ENCODE peak calls at places on chromosomes 7 and 10, in ten cellular contexts. One of them, this sample, is unnamed.

GRCh38 chr7:57361406-57361805 is 88.6 kb upstream of the ZNF716 start:
- DNase-seq in stimulated activated CD4-positive, alpha-beta T cell treated with anti-CD3 and anti-CD28 coated beads, Interleukin-1b, Interleukin-23, amount 100 ng/mL, for 48 hours: no peak
- DNase-seq in NB4: no peak
- DNase-seq in NCI-H774: no peak
- DNase-seq in RPMI8226: peak
- DNase-seq in EH: no peak
- DNase-seq in amniotic stem cell: no peak
- DNase-seq in OCI-LY7: no peak
- DNase-seq in neural crest cell: no peak
- DNase-seq in caudate nucleus: no peak
- DNase-seq in this sample: no peak

GRCh38 chr10:14353291-14353913 is 22.7 kb upstream of the FRMD4A start:
- DNase-seq in stimulated activated CD4-positive, alpha-beta T cell treated with anti-CD3 and anti-CD28 coated beads, Interleukin-1b, Interleukin-23, amount 100 ng/mL, for 48 hours: no peak
- DNase-seq in NB4: no peak
- DNase-seq in NCI-H774: no peak
- DNase-seq in RPMI8226: no peak
- DNase-seq in EH: no peak
- DNase-seq in amniotic stem cell: no peak
- DNase-seq in OCI-LY7: no peak
- DNase-seq in neural crest cell: no peak
- DNase-seq in caudate nucleus: no peak
- DNase-seq in this sample: no peak

GRCh38 chr10:124586142-124586541 is 124.5 kb downstream of the LHPP start:
- DNase-seq in stimulated activated CD4-positive, alpha-beta T cell treated with anti-CD3 and anti-CD28 coated beads, Interleukin-1b, Interleukin-23, amount 100 ng/mL, for 48 hours: no peak
- DNase-seq in NB4: no peak
- DNase-seq in NCI-H774: no peak
- DNase-seq in RPMI8226: no peak
- DNase-seq in EH: no peak
- DNase-seq in amniotic stem cell: no peak
- DNase-seq in OCI-LY7: no peak
- DNase-seq in neural crest cell: no peak
- DNase-seq in caudate nucleus: no peak
- DNase-seq in this sample: no peak

GRCh38 chr7:100577103-100577502 is 3.4 kb upstream of the SAP25 start:
- DNase-seq in stimulated activated CD4-positive, alpha-beta T cell treated with anti-CD3 and anti-CD28 coated beads, Interleukin-1b, Interleukin-23, amount 100 ng/mL, for 48 hours: no peak
- DNase-seq in NB4: no peak
- DNase-seq in NCI-H774: no peak
- DNase-seq in RPMI8226: no peak
- DNase-seq in EH: no peak
- DNase-seq in amniotic stem cell: no peak
- DNase-seq in OCI-LY7: no peak
- DNase-seq in neural crest cell: no peak
- DNase-seq in caudate nucleus: no peak
- DNase-seq in this sample: no peak

GRCh38 chr10:133183646-133184378 is 23.8 kb downstream of the KNDC1 start:
- DNase-seq in stimulated activated CD4-positive, alpha-beta T cell treated with anti-CD3 and anti-CD28 coated beads, Interleukin-1b, Interleukin-23, amount 100 ng/mL, for 48 hours: no peak
- DNase-seq in NB4: no peak
- DNase-seq in NCI-H774: no peak
- DNase-seq in RPMI8226: no peak
- DNase-seq in EH: no peak
- DNase-seq in amniotic stem cell: no peak
- DNase-seq in OCI-LY7: no peak
- DNase-seq in neural crest cell: no peak
- DNase-seq in caudate nucleus: no peak
- DNase-seq in this sample: no peak

GRCh38 chr7:27157717-27158431 is 1.4 kb upstream of the HOXA7 start:
- DNase-seq in stimulated activated CD4-positive, alpha-beta T cell treated with anti-CD3 and anti-CD28 coated beads, Interleukin-1b, Interleukin-23, amount 100 ng/mL, for 48 hours: no peak
- DNase-seq in NB4: no peak
- DNase-seq in NCI-H774: no peak
- DNase-seq in RPMI8226: no peak
- DNase-seq in EH: no peak
- DNase-seq in amniotic stem cell: no peak
- DNase-seq in OCI-LY7: no peak
- DNase-seq in neural crest cell: no peak
- DNase-seq in caudate nucleus: no peak
- DNase-seq in this sample: peak

GRCh38 chr10:98267894-98268693 is at the start of gene LOXL4:
- DNase-seq in stimulated activated CD4-positive, alpha-beta T cell treated with anti-CD3 and anti-CD28 coated beads, Interleukin-1b, Interleukin-23, amount 100 ng/mL, for 48 hours: no peak
- DNase-seq in NB4: peak
- DNase-seq in NCI-H774: peak
- DNase-seq in RPMI8226: peak
- DNase-seq in EH: peak
- DNase-seq in amniotic stem cell: no peak
- DNase-seq in OCI-LY7: peak
- DNase-seq in neural crest cell: no peak
- DNase-seq in caudate nucleus: no peak
- DNase-seq in this sample: no peak

GRCh38 chr7:50534690-50535290 is 30.4 kb downstream of the DDC start:
- DNase-seq in stimulated activated CD4-positive, alpha-beta T cell treated with anti-CD3 and anti-CD28 coated beads, Interleukin-1b, Interleukin-23, amount 100 ng/mL, for 48 hours: peak
- DNase-seq in NB4: peak
- DNase-seq in NCI-H774: no peak
- DNase-seq in RPMI8226: peak
- DNase-seq in EH: peak
- DNase-seq in amniotic stem cell: peak
- DNase-seq in OCI-LY7: no peak
- DNase-seq in neural crest cell: no peak
- DNase-seq in caudate nucleus: no peak
- DNase-seq in this sample: no peak

GRCh38 chr7:69208848-69209247 is 389.4 kb upstream of the AUTS2 start:
- DNase-seq in stimulated activated CD4-positive, alpha-beta T cell treated with anti-CD3 and anti-CD28 coated beads, Interleukin-1b, Interleukin-23, amount 100 ng/mL, for 48 hours: no peak
- DNase-seq in NB4: no peak
- DNase-seq in NCI-H774: no peak
- DNase-seq in RPMI8226: peak
- DNase-seq in EH: no peak
- DNase-seq in amniotic stem cell: no peak
- DNase-seq in OCI-LY7: peak
- DNase-seq in neural crest cell: no peak
- DNase-seq in caudate nucleus: no peak
- DNase-seq in this sample: no peak

GRCh38 chr7:36088966-36089365 is 64.1 kb upstream of the EEPD1 start:
- DNase-seq in stimulated activated CD4-positive, alpha-beta T cell treated with anti-CD3 and anti-CD28 coated beads, Interleukin-1b, Interleukin-23, amount 100 ng/mL, for 48 hours: no peak
- DNase-seq in NB4: no peak
- DNase-seq in NCI-H774: no peak
- DNase-seq in RPMI8226: no peak
- DNase-seq in EH: no peak
- DNase-seq in amniotic stem cell: no peak
- DNase-seq in OCI-LY7: no peak
- DNase-seq in neural crest cell: no peak
- DNase-seq in caudate nucleus: no peak
- DNase-seq in this sample: no peak

GRCh38 chr7:80630611-80631010 is 7.8 kb upstream of the CD36 start:
- DNase-seq in stimulated activated CD4-positive, alpha-beta T cell treated with anti-CD3 and anti-CD28 coated beads, Interleukin-1b, Interleukin-23, amount 100 ng/mL, for 48 hours: no peak
- DNase-seq in NB4: no peak
- DNase-seq in NCI-H774: peak
- DNase-seq in RPMI8226: no peak
- DNase-seq in EH: peak
- DNase-seq in amniotic stem cell: no peak
- DNase-seq in OCI-LY7: no peak
- DNase-seq in neural crest cell: no peak
- DNase-seq in caudate nucleus: no peak
- DNase-seq in this sample: no peak

GRCh38 chr7:128888756-128889095 is 21.8 kb downstream of the KCP start:
- DNase-seq in stimulated activated CD4-positive, alpha-beta T cell treated with anti-CD3 and anti-CD28 coated beads, Interleukin-1b, Interleukin-23, amount 100 ng/mL, for 48 hours: no peak
- DNase-seq in NB4: no peak
- DNase-seq in NCI-H774: no peak
- DNase-seq in RPMI8226: no peak
- DNase-seq in EH: no peak
- DNase-seq in amniotic stem cell: no peak
- DNase-seq in OCI-LY7: no peak
- DNase-seq in neural crest cell: no peak
- DNase-seq in caudate nucleus: no peak
- DNase-seq in this sample: no peak

GRCh38 chr7:35680403-35681013 is 14.4 kb downstream of the HERPUD2 start:
- DNase-seq in stimulated activated CD4-positive, alpha-beta T cell treated with anti-CD3 and anti-CD28 coated beads, Interleukin-1b, Interleukin-23, amount 100 ng/mL, for 48 hours: no peak
- DNase-seq in NB4: no peak
- DNase-seq in NCI-H774: no peak
- DNase-seq in RPMI8226: no peak
- DNase-seq in EH: no peak
- DNase-seq in amniotic stem cell: no peak
- DNase-seq in OCI-LY7: no peak
- DNase-seq in neural crest cell: no peak
- DNase-seq in caudate nucleus: no peak
- DNase-seq in this sample: no peak

GRCh38 chr10:43861966-43862751 is 213.5 kb upstream of the ZNF32 start:
- DNase-seq in stimulated activated CD4-positive, alpha-beta T cell treated with anti-CD3 and anti-CD28 coated beads, Interleukin-1b, Interleukin-23, amount 100 ng/mL, for 48 hours: no peak
- DNase-seq in NB4: peak
- DNase-seq in NCI-H774: no peak
- DNase-seq in RPMI8226: no peak
- DNase-seq in EH: peak
- DNase-seq in amniotic stem cell: no peak
- DNase-seq in OCI-LY7: peak
- DNase-seq in neural crest cell: no peak
- DNase-seq in caudate nucleus: no peak
- DNase-seq in this sample: peak

GRCh38 chr7:54812747-54813146 is 53.7 kb upstream of the SEC61G start:
- DNase-seq in stimulated activated CD4-positive, alpha-beta T cell treated with anti-CD3 and anti-CD28 coated beads, Interleukin-1b, Interleukin-23, amount 100 ng/mL, for 48 hours: no peak
- DNase-seq in NB4: no peak
- DNase-seq in NCI-H774: no peak
- DNase-seq in RPMI8226: no peak
- DNase-seq in EH: no peak
- DNase-seq in amniotic stem cell: no peak
- DNase-seq in OCI-LY7: no peak
- DNase-seq in neural crest cell: no peak
- DNase-seq in caudate nucleus: no peak
- DNase-seq in this sample: no peak

GRCh38 chr7:113698556-113699220 is 220.1 kb downstream of the PPP1R3A start:
- DNase-seq in stimulated activated CD4-positive, alpha-beta T cell treated with anti-CD3 and anti-CD28 coated beads, Interleukin-1b, Interleukin-23, amount 100 ng/mL, for 48 hours: no peak
- DNase-seq in NB4: peak
- DNase-seq in NCI-H774: no peak
- DNase-seq in RPMI8226: peak
- DNase-seq in EH: peak
- DNase-seq in amniotic stem cell: peak
- DNase-seq in OCI-LY7: peak
- DNase-seq in neural crest cell: no peak
- DNase-seq in caudate nucleus: no peak
- DNase-seq in this sample: no peak

GRCh38 chr10:117221156-117221711 is 19.7 kb upstream of the SLC18A2 start:
- DNase-seq in stimulated activated CD4-positive, alpha-beta T cell treated with anti-CD3 and anti-CD28 coated beads, Interleukin-1b, Interleukin-23, amount 100 ng/mL, for 48 hours: no peak
- DNase-seq in NB4: peak
- DNase-seq in NCI-H774: no peak
- DNase-seq in RPMI8226: no peak
- DNase-seq in EH: no peak
- DNase-seq in amniotic stem cell: no peak
- DNase-seq in OCI-LY7: no peak
- DNase-seq in neural crest cell: peak
- DNase-seq in caudate nucleus: no peak
- DNase-seq in this sample: no peak

GRCh38 chr10:43606323-43607198 is at the start of gene ZNF485:
- DNase-seq in stimulated activated CD4-positive, alpha-beta T cell treated with anti-CD3 and anti-CD28 coated beads, Interleukin-1b, Interleukin-23, amount 100 ng/mL, for 48 hours: peak
- DNase-seq in NB4: peak
- DNase-seq in NCI-H774: peak
- DNase-seq in RPMI8226: peak
- DNase-seq in EH: peak
- DNase-seq in amniotic stem cell: peak
- DNase-seq in OCI-LY7: peak
- DNase-seq in neural crest cell: peak
- DNase-seq in caudate nucleus: peak
- DNase-seq in this sample: peak

GRCh38 chr7:156522801-156523200 is 117.8 kb upstream of the RNF32 start:
- DNase-seq in stimulated activated CD4-positive, alpha-beta T cell treated with anti-CD3 and anti-CD28 coated beads, Interleukin-1b, Interleukin-23, amount 100 ng/mL, for 48 hours: no peak
- DNase-seq in NB4: no peak
- DNase-seq in NCI-H774: no peak
- DNase-seq in RPMI8226: no peak
- DNase-seq in EH: no peak
- DNase-seq in amniotic stem cell: no peak
- DNase-seq in OCI-LY7: no peak
- DNase-seq in neural crest cell: no peak
- DNase-seq in caudate nucleus: no peak
- DNase-seq in this sample: no peak

GRCh38 chr10:42574336-42574735 is 64.0 kb downstream of the ZNF33B start:
- DNase-seq in stimulated activated CD4-positive, alpha-beta T cell treated with anti-CD3 and anti-CD28 coated beads, Interleukin-1b, Interleukin-23, amount 100 ng/mL, for 48 hours: no peak
- DNase-seq in NB4: no peak
- DNase-seq in NCI-H774: no peak
- DNase-seq in RPMI8226: no peak
- DNase-seq in EH: no peak
- DNase-seq in amniotic stem cell: no peak
- DNase-seq in OCI-LY7: no peak
- DNase-seq in neural crest cell: no peak
- DNase-seq in caudate nucleus: no peak
- DNase-seq in this sample: no peak

GRCh38 chr10:30432631-30433285 is 1.2 kb upstream of the MAP3K8 start:
- DNase-seq in stimulated activated CD4-positive, alpha-beta T cell treated with anti-CD3 and anti-CD28 coated beads, Interleukin-1b, Interleukin-23, amount 100 ng/mL, for 48 hours: no peak
- DNase-seq in NB4: no peak
- DNase-seq in NCI-H774: no peak
- DNase-seq in RPMI8226: no peak
- DNase-seq in EH: no peak
- DNase-seq in amniotic stem cell: no peak
- DNase-seq in OCI-LY7: no peak
- DNase-seq in neural crest cell: no peak
- DNase-seq in caudate nucleus: no peak
- DNase-seq in this sample: peak

GRCh38 chr7:23356726-23357125 is 57.6 kb downstream of the MALSU1 start:
- DNase-seq in stimulated activated CD4-positive, alpha-beta T cell treated with anti-CD3 and anti-CD28 coated beads, Interleukin-1b, Interleukin-23, amount 100 ng/mL, for 48 hours: no peak
- DNase-seq in NB4: no peak
- DNase-seq in NCI-H774: no peak
- DNase-seq in RPMI8226: no peak
- DNase-seq in EH: peak
- DNase-seq in amniotic stem cell: no peak
- DNase-seq in OCI-LY7: no peak
- DNase-seq in neural crest cell: no peak
- DNase-seq in caudate nucleus: no peak
- DNase-seq in this sample: no peak

GRCh38 chr10:14698487-14699170 is 76.1 kb downstream of the FAM107B start:
- DNase-seq in stimulated activated CD4-positive, alpha-beta T cell treated with anti-CD3 and anti-CD28 coated beads, Interleukin-1b, Interleukin-23, amount 100 ng/mL, for 48 hours: no peak
- DNase-seq in NB4: no peak
- DNase-seq in NCI-H774: no peak
- DNase-seq in RPMI8226: peak
- DNase-seq in EH: peak
- DNase-seq in amniotic stem cell: peak
- DNase-seq in OCI-LY7: no peak
- DNase-seq in neural crest cell: no peak
- DNase-seq in caudate nucleus: no peak
- DNase-seq in this sample: no peak

GRCh38 chr10:43964486-43964885 is 315.8 kb upstream of the ZNF32 start:
- DNase-seq in stimulated activated CD4-positive, alpha-beta T cell treated with anti-CD3 and anti-CD28 coated beads, Interleukin-1b, Interleukin-23, amount 100 ng/mL, for 48 hours: no peak
- DNase-seq in NB4: no peak
- DNase-seq in NCI-H774: no peak
- DNase-seq in RPMI8226: no peak
- DNase-seq in EH: no peak
- DNase-seq in amniotic stem cell: no peak
- DNase-seq in OCI-LY7: no peak
- DNase-seq in neural crest cell: no peak
- DNase-seq in caudate nucleus: no peak
- DNase-seq in this sample: no peak

GRCh38 chr10:49381111-49381900 is 14.6 kb downstream of the DRGX start:
- DNase-seq in stimulated activated CD4-positive, alpha-beta T cell treated with anti-CD3 and anti-CD28 coated beads, Interleukin-1b, Interleukin-23, amount 100 ng/mL, for 48 hours: no peak
- DNase-seq in NB4: no peak
- DNase-seq in NCI-H774: no peak
- DNase-seq in RPMI8226: no peak
- DNase-seq in EH: no peak
- DNase-seq in amniotic stem cell: no peak
- DNase-seq in OCI-LY7: no peak
- DNase-seq in neural crest cell: no peak
- DNase-seq in caudate nucleus: no peak
- DNase-seq in this sample: no peak